ENCODE peak calls at places on chromosomes 3 and 15, in eight cellular contexts. A is HCT116, U is psoas muscle, X is body of pancreas, V is neuronal stem cell, N is sigmoid colon, B is lower lobe of right lung, P is colonic mucosa. Y is an unnamed sample. For H3K36me3, the result is how much of the 10 kb centered on the place peaks cover.

GRCh38 chr15:76648732-76649444 is 256.3 kb downstream of the SCAPER start:
- DNase-seq in A (no peak), U (no peak), X (no peak), V (no peak), N (no peak), B (no peak), P (no peak), Y (no peak)

GRCh38 chr3:108453541-108454057 is 56.8 kb downstream of the MYH15 start:
- DNase-seq in A (no peak), U (no peak), X (no peak), V (no peak), N (no peak), B (no peak), P (no peak), Y (no peak)

GRCh38 chr3:133280591-133280990 is 119.3 kb upstream of the BFSP2 start:
- DNase-seq in A (no peak), U (no peak), X (no peak), V (no peak), N (no peak), B (no peak), P (no peak), Y (no peak)

GRCh38 chr3:42177801-42178150 is 86.6 kb downstream of the TRAK1 start:
- DNase-seq in A (no peak), U (no peak), X (no peak), V (no peak), N (peak), B (no peak), P (no peak), Y (no peak)

GRCh38 chr15:60237411-60237810 is 160.4 kb downstream of the ANXA2 start:
- DNase-seq in A (no peak), U (no peak), X (no peak), V (no peak), N (no peak), B (no peak), P (no peak), Y (no peak)

GRCh38 chr15:73989001-73989798 is 2.9 kb downstream of the STOML1 start:
- DNase-seq in A (peak), U (no peak), X (no peak), V (no peak), N (peak), B (no peak), P (no peak), Y (no peak)

GRCh38 chr3:3068358-3068881 is 41.8 kb downstream of the IL5RA start:
- DNase-seq in A (no peak), U (no peak), X (no peak), V (no peak), N (no peak), B (no peak), P (no peak), Y (no peak)

GRCh38 chr15:77939851-77940250 is 137.7 kb downstream of the TBC1D2B start:
- DNase-seq in A (no peak), U (no peak), X (no peak), V (no peak), N (no peak), B (no peak), P (no peak), Y (no peak)

GRCh38 chr3:118882353-118882947 is 152.2 kb downstream of the IGSF11 start:
- DNase-seq in A (peak), U (peak), X (peak), V (peak), N (peak), B (no peak), P (peak), Y (peak)

GRCh38 chr3:69764861-69765260 is 25.6 kb downstream of the MITF start:
- DNase-seq in A (no peak), U (no peak), X (no peak), V (no peak), N (no peak), B (no peak), P (no peak), Y (no peak)

GRCh38 chr3:178388473-178388872 is 147.8 kb upstream of the KCNMB2 start:
- DNase-seq in A (no peak), U (no peak), X (no peak), V (no peak), N (no peak), B (no peak), P (no peak), Y (no peak)
- H3K4me3 ChIP-seq in A (no peak), U (no peak), X (no peak), V (no peak), N (no peak), B (no peak), P (no peak), Y (no peak)

GRCh38 chr3:12603969-12604368 is 47.1 kb downstream of the MKRN2 start:
- DNase-seq in A (no peak), U (no peak), X (no peak), V (no peak), N (no peak), B (no peak), P (no peak), Y (no peak)
- H3K36me3 ChIP-seq in A (under half), U (under half), X (under half), V (half or more), N (under half), B (half or more), P (under half), Y (under half)

GRCh38 chr3:182725372-182726251 is 67.7 kb upstream of the ATP11B start:
- DNase-seq in A (no peak), U (no peak), X (no peak), V (peak), N (no peak), B (no peak), P (peak), Y (peak)
- H3K4me3 ChIP-seq in A (no peak), U (peak), X (no peak), V (no peak), N (no peak), B (no peak), P (no peak), Y (no peak)

GRCh38 chr3:183491923-183492848 is 63.3 kb downstream of the KLHL6 start:
- DNase-seq in A (no peak), U (no peak), X (no peak), V (no peak), N (peak), B (no peak), P (no peak), Y (no peak)

GRCh38 chr3:183493296-183494045 is 62.0 kb downstream of the KLHL6 start:
- DNase-seq in A (no peak), U (no peak), X (no peak), V (no peak), N (no peak), B (no peak), P (no peak), Y (no peak)

GRCh38 chr3:183497313-183497712 is 58.2 kb downstream of the KLHL6 start:
- DNase-seq in A (no peak), U (no peak), X (no peak), V (no peak), N (no peak), B (no peak), P (no peak), Y (peak)

GRCh38 chr3:183492849-183493179 is 62.7 kb downstream of the KLHL6 start:
- DNase-seq in A (no peak), U (no peak), X (no peak), V (no peak), N (no peak), B (no peak), P (no peak), Y (no peak)

DNA sequence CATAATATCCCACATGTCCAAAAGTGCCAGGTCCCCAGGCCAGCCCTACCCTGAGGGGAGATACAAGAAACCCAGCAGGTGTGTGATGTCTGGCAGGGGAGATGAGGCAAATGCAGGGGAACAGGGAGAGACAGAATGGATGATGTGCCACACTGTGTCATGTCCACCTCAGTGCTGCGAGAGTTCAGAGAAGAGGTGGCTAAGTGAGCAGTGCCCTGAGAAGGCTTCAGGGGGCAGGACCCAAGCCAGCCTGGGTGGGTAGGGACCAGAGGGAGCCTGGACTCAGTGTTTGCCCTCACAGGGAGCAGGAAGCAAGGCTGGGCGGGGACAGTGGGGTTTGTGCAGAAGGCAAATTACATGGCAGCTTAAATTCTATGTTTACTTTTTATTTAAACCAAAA is 61.2 kb downstream of the KLHL6 start:
- DNase-seq in A (no peak), U (no peak), X (no peak), V (no peak), N (no peak), B (no peak), P (no peak), Y (no peak)
- H3K36me3 ChIP-seq in A (under half), U (under half), X (under half), V (under half), N (under half), B (under half), P (under half), Y (under half)

DNA sequence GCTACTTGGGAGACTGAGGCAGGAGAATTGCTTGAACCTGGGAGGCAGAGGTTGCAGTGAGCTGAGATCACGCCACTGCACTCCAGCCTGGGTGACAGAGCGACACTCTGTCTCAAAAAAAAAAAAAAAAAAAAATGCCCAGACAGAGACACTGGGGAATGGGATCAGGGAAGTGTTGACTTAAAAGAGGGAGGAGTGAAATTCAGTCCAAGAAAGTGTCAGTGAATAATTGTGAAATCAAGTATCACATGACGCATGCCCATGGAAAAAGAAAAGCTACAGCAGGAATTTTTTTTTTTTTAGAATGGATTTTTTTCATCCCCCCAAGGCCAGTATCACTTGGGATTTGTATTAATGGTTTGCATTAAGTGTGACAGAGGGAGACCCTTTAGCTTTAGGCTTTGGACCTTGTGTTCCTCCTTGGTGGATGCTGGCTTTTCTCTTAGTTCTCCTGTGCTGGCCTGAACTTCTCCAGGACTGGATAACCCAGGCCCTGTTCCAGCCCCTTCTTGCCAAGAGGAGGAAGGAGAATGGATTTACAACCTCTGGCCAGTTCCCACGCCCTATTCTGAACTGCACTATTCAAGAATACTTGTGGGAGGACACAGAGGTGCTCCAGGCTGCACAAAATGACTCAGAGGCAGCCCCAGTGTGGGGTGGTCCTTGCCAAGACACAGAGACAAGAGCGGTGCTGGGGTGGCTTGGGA is 36.7 kb upstream of the ZNF774 start:
- DNase-seq in A (no peak), U (peak), X (peak), V (no peak), N (peak), B (no peak), P (peak), Y (no peak)
- H3K4me3 ChIP-seq in A (no peak), U (no peak), X (no peak), V (no peak), N (no peak), B (no peak), P (no peak), Y (no peak)

DNA sequence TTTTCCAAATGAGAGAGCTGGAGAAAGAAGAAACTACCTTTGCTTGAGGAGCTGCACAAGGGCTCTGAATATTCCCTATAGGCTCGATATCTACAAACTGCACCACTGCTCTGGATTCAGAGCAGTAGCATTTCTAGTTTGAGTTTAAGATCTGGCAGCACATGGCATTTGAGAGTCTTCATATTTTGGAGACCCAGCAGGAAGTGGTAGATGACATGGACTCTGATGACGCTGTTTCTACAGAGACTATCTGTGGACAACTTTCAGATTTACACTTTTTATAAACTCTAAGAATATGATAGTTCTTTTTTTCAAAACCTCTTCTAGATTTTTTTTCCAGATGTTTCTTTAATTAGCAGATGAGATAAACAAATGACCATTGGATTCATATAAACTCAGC is 35.8 kb downstream of the ARMC8 start:
- DNase-seq in A (no peak), U (no peak), X (no peak), V (no peak), N (no peak), B (no peak), P (no peak), Y (no peak)
- H3K36me3 ChIP-seq in A (under half), U (under half), X (under half), V (half or more), N (under half), B (half or more), P (under half), Y (under half)

GRCh38 chr3:49716691-49717538 is 2.6 kb downstream of the AMIGO3 start:
- DNase-seq in A (no peak), U (no peak), X (no peak), V (no peak), N (peak), B (no peak), P (no peak), Y (peak)

GRCh38 chr3:49720383-49721164 is 1.1 kb upstream of the AMIGO3 start:
- DNase-seq in A (no peak), U (peak), X (no peak), V (no peak), N (peak), B (no peak), P (no peak), Y (peak)

GRCh38 chr3:49717539-49718418 is 1.7 kb downstream of the AMIGO3 start:
- DNase-seq in A (no peak), U (no peak), X (no peak), V (no peak), N (no peak), B (no peak), P (no peak), Y (peak)

GRCh38 chr3:49719214-49719884 is at the start of gene AMIGO3:
- DNase-seq in A (peak), U (peak), X (peak), V (peak), N (peak), B (peak), P (peak), Y (peak)

GRCh38 chr3:49718419-49719213 is 868 bp downstream of the AMIGO3 start:
- DNase-seq in A (no peak), U (peak), X (no peak), V (no peak), N (peak), B (no peak), P (no peak), Y (no peak)
- H3K4me3 ChIP-seq in A (no peak), U (peak), X (no peak), V (peak), N (peak), B (peak), P (peak), Y (peak)

GRCh38 chr3:50119786-50120185 is 31.1 kb downstream of the RBM5 start:
- DNase-seq in A (no peak), U (no peak), X (no peak), V (no peak), N (no peak), B (peak), P (no peak), Y (no peak)

GRCh38 chr3:50121416-50122032 is 32.8 kb downstream of the RBM5 start:
- DNase-seq in A (peak), U (peak), X (peak), V (peak), N (peak), B (peak), P (peak), Y (peak)

GRCh38 chr3:50118237-50118636 is 29.5 kb downstream of the RBM5 start:
- DNase-seq in A (no peak), U (no peak), X (no peak), V (no peak), N (no peak), B (no peak), P (no peak), Y (no peak)

GRCh38 chr3:50122071-50122470 is 33.1 kb upstream of the SEMA3F start:
- DNase-seq in A (no peak), U (no peak), X (no peak), V (no peak), N (peak), B (peak), P (peak), Y (no peak)

DNA sequence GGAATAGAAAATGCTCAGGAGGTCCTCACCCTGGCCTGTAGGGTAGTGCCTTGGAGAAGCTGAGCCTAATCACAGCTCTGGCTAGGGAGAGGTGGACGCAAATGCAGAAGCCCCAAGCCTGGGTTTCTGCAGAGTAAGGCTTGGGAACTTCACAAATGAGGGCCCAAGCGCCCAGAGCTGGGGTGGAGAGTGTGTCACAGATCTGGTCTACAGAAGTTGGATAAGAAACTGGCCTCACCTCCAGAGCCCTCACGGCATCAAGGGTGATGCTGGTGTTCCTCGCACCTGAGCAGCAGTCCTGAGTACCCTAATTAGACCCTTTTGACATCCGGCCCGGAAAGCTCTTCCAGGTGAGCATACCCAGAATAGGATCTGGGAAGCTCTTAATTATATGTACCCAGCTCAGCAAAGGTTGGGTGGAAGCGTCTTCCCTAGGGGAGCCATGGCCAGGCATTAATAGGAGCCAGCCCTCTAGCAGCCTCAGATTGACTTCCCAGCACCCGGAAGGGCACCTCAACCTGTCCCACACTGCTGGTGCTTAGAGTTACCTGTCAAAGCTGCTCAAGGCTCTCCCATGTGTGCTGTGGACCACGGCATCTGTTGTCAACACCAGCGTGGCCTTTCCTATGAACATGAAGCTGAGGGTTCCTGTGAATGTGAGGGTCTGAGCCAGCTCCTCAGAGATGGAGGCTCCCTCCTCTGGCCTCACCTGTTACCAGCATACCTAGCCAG is 31.8 kb downstream of the RBM5 start:
- DNase-seq in A (no peak), U (no peak), X (no peak), V (no peak), N (no peak), B (peak), P (no peak), Y (peak)
- H3K36me3 ChIP-seq in A (under half), U (under half), X (under half), V (half or more), N (under half), B (half or more), P (under half), Y (under half)

GRCh38 chr3:125115640-125116039 is 59.8 kb upstream of the HEG1 start:
- DNase-seq in A (no peak), U (no peak), X (no peak), V (no peak), N (no peak), B (no peak), P (no peak), Y (no peak)
- H3K4me3 ChIP-seq in A (no peak), U (no peak), X (no peak), V (no peak), N (no peak), B (no peak), P (no peak), Y (no peak)